ENCODE peak calls at places on chromosomes 12 and 14, in nine cellular contexts. P, F, C, Q, E, U, T, N and H are unnamed samples.

GRCh38 chr14:34498684-34499412 is 36.8 kb upstream of the SPTSSA start:
- DNase-seq in P (peak), Q (no peak), U (peak), N (no peak), E (no peak), T (peak), F (no peak), C (no peak), H (peak)

GRCh38 chr12:110249105-110249504 is 31.9 kb upstream of the ATP2A2 start:
- DNase-seq in P (no peak), N (no peak), F (no peak), E (no peak), T (no peak), C (no peak), U (no peak), Q (no peak), H (no peak)

GRCh38 chr12:49190317-49190716 is 1.4 kb upstream of the TUBA1A start:
- DNase-seq in Q (no peak), U (peak), P (peak), N (no peak), E (no peak), F (no peak), T (peak), C (no peak), H (no peak)

GRCh38 chr12:48988030-48988649 is 10.0 kb downstream of the WNT1 start:
- DNase-seq in E (no peak), F (no peak), C (no peak), T (no peak), U (peak), P (no peak), N (no peak), Q (peak), H (peak)

GRCh38 chr12:103397536-103397935 is 98.2 kb downstream of the C12orf42 start:
- DNase-seq in N (no peak), P (no peak), E (no peak), U (peak), Q (no peak), T (no peak), C (no peak), F (no peak), H (no peak)

GRCh38 chr14:32428149-32428548 is 99.1 kb downstream of the AKAP6 start:
- DNase-seq in N (no peak), Q (no peak), T (no peak), F (no peak), P (peak), E (no peak), U (no peak), C (no peak), H (no peak)

GRCh38 chr14:94411638-94412037 is 23.2 kb upstream of the SERPINA1 start:
- DNase-seq in N (no peak), Q (no peak), C (no peak), F (no peak), P (no peak), E (no peak), T (no peak), U (no peak), H (no peak)

GRCh38 chr12:78229491-78230209 is 399.0 kb downstream of the NAV3 start:
- DNase-seq in P (peak), U (peak), T (no peak), E (no peak), F (peak), C (no peak), N (no peak), Q (no peak), H (peak)

GRCh38 chr14:96852823-96853422 is 55.7 kb downstream of the VRK1 start:
- DNase-seq in F (peak), Q (no peak), T (peak), N (no peak), C (no peak), P (peak), U (peak), E (peak), H (peak)

GRCh38 chr12:54879579-54879978 is 25.3 kb downstream of the MUCL1 start:
- DNase-seq in T (no peak), U (no peak), Q (no peak), C (no peak), F (no peak), E (no peak), N (no peak), P (no peak), H (no peak)

GRCh38 chr12:121057794-121058193 is 18.7 kb upstream of the OASL start:
- DNase-seq in N (no peak), E (no peak), T (no peak), F (no peak), Q (no peak), C (no peak), U (no peak), P (no peak), H (no peak)

GRCh38 chr14:92520102-92520651 is 6.6 kb downstream of the RIN3 start:
- DNase-seq in N (no peak), P (no peak), Q (no peak), E (no peak), F (no peak), T (no peak), U (no peak), C (no peak), H (no peak)

GRCh38 chr14:105899657-105900397 is 373.4 kb downstream of the TMEM121 start:
- DNase-seq in C (no peak), U (no peak), Q (no peak), T (no peak), F (no peak), P (no peak), N (no peak), E (no peak), H (no peak)

GRCh38 chr12:52615208-52615868 is 3.0 kb downstream of the KRT73 start:
- DNase-seq in P (peak), U (no peak), E (no peak), Q (no peak), F (no peak), C (no peak), T (no peak), N (no peak), H (no peak)